ENCODE peak calls at places on chromosomes 6 and 20, in seven cellular contexts. Y is CD8-positive, alpha-beta T cell; J is GM20000; W is progenitor cell of endocrine pancreas; A is AG04450; F is nephron progenitor cell; C is body of pancreas. N is an unnamed sample.

GRCh38 chr6:14079433-14079832 is 38.1 kb upstream of the CD83 start:
- DNase-seq in Y (no peak), J (no peak), W (no peak), A (no peak), F (no peak), C (no peak), N (no peak)

GRCh38 chr6:2396856-2397640 is 151.6 kb upstream of the GMDS start:
- DNase-seq in Y (no peak), J (no peak), W (no peak), A (peak; percentile 36), F (no peak), C (no peak), N (no peak)

GRCh38 chr6:16430661-16431089 is 192.3 kb downstream of the GMPR start:
- DNase-seq in Y (no peak), J (no peak), W (no peak), A (peak; percentile 4), F (no peak), C (no peak), N (no peak)

GRCh38 chr20:10558635-10559187 is 115.1 kb downstream of the JAG1 start:
- DNase-seq in Y (peak; percentile 46), J (peak; percentile 44), W (no peak), A (peak; percentile 93), F (no peak), C (no peak), N (no peak)

GRCh38 chr6:100833972-100834574 is 47.1 kb downstream of the ASCC3 start:
- DNase-seq in Y (no peak), J (no peak), W (no peak), A (no peak), F (no peak), C (no peak), N (no peak)

GRCh38 chr6:6915813-6916547 is 191.8 kb upstream of the RREB1 start:
- DNase-seq in Y (no peak), J (no peak), W (no peak), A (no peak), F (no peak), C (peak; percentile 48), N (no peak)

GRCh38 chr6:168197636-168198301 is 118.8 kb upstream of the FRMD1 start:
- DNase-seq in Y (no peak), J (no peak), W (no peak), A (no peak), F (no peak), C (no peak), N (no peak)

GRCh38 chr20:39282619-39283092 is 320.5 kb downstream of the DHX35 start:
- DNase-seq in Y (no peak), J (no peak), W (no peak), A (no peak), F (peak; percentile 23), C (peak; percentile 53), N (no peak)

GRCh38 chr6:169780571-169781091 is 29.2 kb downstream of the ERMARD start:
- DNase-seq in Y (no peak), J (no peak), W (no peak), A (peak; percentile 58), F (no peak), C (no peak), N (no peak)

GRCh38 chr6:135191508-135192255 is 10.6 kb downstream of the MYB start:
- DNase-seq in Y (no peak), J (no peak), W (no peak), A (no peak), F (no peak), C (no peak), N (no peak)

GRCh38 chr6:121868191-121868590 is 432.7 kb downstream of the GJA1 start:
- DNase-seq in Y (no peak), J (no peak), W (no peak), A (no peak), F (no peak), C (no peak), N (no peak)

GRCh38 chr6:422423-423061 is 31.0 kb downstream of the IRF4 start:
- DNase-seq in Y (no peak), J (peak; percentile 92), W (no peak), A (peak; percentile 89), F (no peak), C (no peak), N (no peak)

GRCh38 chr6:3277851-3278416 is 19.2 kb downstream of the PSMG4 start:
- DNase-seq in Y (no peak), J (no peak), W (no peak), A (no peak), F (no peak), C (no peak), N (no peak)

GRCh38 chr20:41854765-41855164 is 236.6 kb upstream of the CHD6 start:
- DNase-seq in Y (no peak), J (no peak), W (no peak), A (no peak), F (no peak), C (no peak), N (no peak)

GRCh38 chr6:74356385-74356784 is 660.4 kb downstream of the CD109 start:
- DNase-seq in Y (no peak), J (no peak), W (no peak), A (no peak), F (no peak), C (no peak), N (no peak)

GRCh38 chr6:63236398-63236817 is 25.1 kb downstream of the FKBP1C start:
- DNase-seq in Y (no peak), J (no peak), W (no peak), A (no peak), F (no peak), C (no peak), N (no peak)
- TF ChIP-seq CTCF in Y (no peak), J (no peak), W (no peak), A (no peak), F (no peak), C (no peak), N (no peak)

GRCh38 chr6:109095036-109095820 is at the start of gene CEP57L1:
- DNase-seq in Y (peak; percentile 95), J (peak; percentile 86), W (peak; percentile 96), A (peak; percentile 90), F (peak; percentile 97), C (peak; percentile 94), N (peak; percentile 92)
- TF ChIP-seq CTCF in Y (no peak), J (no peak), W (peak; percentile 15), A (peak; percentile 14), F (no peak), C (peak; percentile 22), N (no peak)

DNA sequence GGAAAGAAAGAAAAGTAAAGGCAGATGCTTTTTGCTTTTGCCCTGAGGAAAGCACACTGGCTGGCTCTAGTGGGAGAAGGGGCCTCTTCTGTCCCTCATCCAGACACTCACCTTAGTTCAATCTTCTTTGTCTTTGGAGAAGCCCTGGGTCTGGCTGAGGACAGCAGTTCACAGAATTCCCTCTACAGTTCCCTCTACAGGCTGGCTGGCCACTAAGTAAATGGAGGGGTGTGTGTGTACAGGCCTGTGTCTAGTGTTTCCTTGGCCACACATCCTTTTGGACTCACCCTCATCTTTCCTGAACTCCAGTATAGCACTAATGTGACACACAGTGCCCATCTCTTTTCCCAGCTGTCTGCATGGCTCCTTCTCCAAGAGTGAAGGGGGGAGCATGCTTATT is 26.0 kb upstream of the CLVS2 start:
- DNase-seq in Y (no peak), J (no peak), W (no peak), A (no peak), F (no peak), C (no peak), N (no peak)
- TF ChIP-seq CTCF in Y (no peak), J (no peak), W (no peak), A (no peak), F (no peak), C (no peak), N (no peak)

GRCh38 chr6:141370438-141370837 is 762.3 kb upstream of the GJE1 start:
- DNase-seq in Y (no peak), J (no peak), W (no peak), A (no peak), F (no peak), C (no peak), N (no peak)
- TF ChIP-seq CTCF in Y (no peak), J (no peak), W (no peak), A (no peak), F (no peak), C (no peak), N (no peak)

GRCh38 chr6:108453601-108454157 is 107.0 kb upstream of the FOXO3 start:
- DNase-seq in Y (no peak), J (no peak), W (no peak), A (peak; percentile 11), F (no peak), C (no peak), N (no peak)
- TF ChIP-seq CTCF in Y (no peak), J (no peak), W (no peak), A (no peak), F (no peak), C (no peak), N (no peak)

N was measured in CD14-positive monocyte.